ENCODE peak calls at places on chromosome 21, in nine cellular contexts. G, F, T, E, D, I, A, O and B are unnamed samples.

GRCh38 chr21:15908187-15908586 is 178.4 kb downstream of the USP25 start:
- DNase-seq in G (no peak), F (no peak), T (no peak), E (no peak), D (no peak), I (no peak), A (no peak), O (no peak), B (no peak)

GRCh38 chr21:28776251-28776650 is 216.4 kb downstream of the LTN1 start:
- DNase-seq in G (no peak), F (no peak), T (no peak), E (no peak), D (no peak), I (no peak), A (no peak), O (no peak), B (no peak)

GRCh38 chr21:26169061-26169610 is 1.4 kb downstream of the APP start:
- DNase-seq in G (peak; percentile 38), F (peak; percentile 53), T (peak; percentile 40), E (peak; percentile 51), D (peak; percentile 48), I (peak; percentile 78), A (peak; percentile 69), O (peak; percentile 59), B (peak; percentile 71)

GRCh38 chr21:39969691-39970364 is 102.6 kb downstream of the PCP4 start:
- DNase-seq in G (no peak), F (no peak), T (no peak), E (no peak), D (no peak), I (no peak), A (no peak), O (no peak), B (no peak)

GRCh38 chr21:33212159-33212851 is 17.4 kb upstream of the IFNAR2 start:
- DNase-seq in G (peak; percentile 25), F (no peak), T (no peak), E (no peak), D (peak; percentile 50), I (no peak), A (peak; percentile 42), O (no peak), B (peak; percentile 39)

GRCh38 chr21:15221799-15222386 is 157.1 kb upstream of the NRIP1 start:
- DNase-seq in G (no peak), F (no peak), T (no peak), E (no peak), D (peak; percentile 93), I (peak; percentile 90), A (peak; percentile 84), O (no peak), B (peak; percentile 92)

GRCh38 chr21:29018540-29018939 is 609 bp downstream of the RWDD2B start:
- DNase-seq in G (no peak), F (no peak), T (no peak), E (no peak), D (peak; percentile 57), I (no peak), A (no peak), O (no peak), B (no peak)

GRCh38 chr21:32475162-32475812 is 62.8 kb downstream of the EVA1C start:
- DNase-seq in G (no peak), F (no peak), T (no peak), E (no peak), D (no peak), I (no peak), A (no peak), O (no peak), B (no peak)

GRCh38 chr21:35521852-35522505 is 472.9 kb upstream of the RUNX1 start:
- DNase-seq in G (no peak), F (peak; percentile 10), T (no peak), E (no peak), D (no peak), I (no peak), A (no peak), O (no peak), B (no peak)

GRCh38 chr21:35520869-35521268 is 471.8 kb upstream of the RUNX1 start:
- DNase-seq in G (no peak), F (no peak), T (no peak), E (no peak), D (no peak), I (peak; percentile 66), A (no peak), O (no peak), B (no peak)

GRCh38 chr21:35520302-35520701 is 471.2 kb upstream of the RUNX1 start:
- DNase-seq in G (no peak), F (no peak), T (no peak), E (no peak), D (no peak), I (no peak), A (no peak), O (no peak), B (no peak)

GRCh38 chr21:35517848-35518247 is 468.7 kb upstream of the RUNX1 start:
- DNase-seq in G (no peak), F (no peak), T (no peak), E (no peak), D (no peak), I (no peak), A (no peak), O (no peak), B (no peak)

DNA sequence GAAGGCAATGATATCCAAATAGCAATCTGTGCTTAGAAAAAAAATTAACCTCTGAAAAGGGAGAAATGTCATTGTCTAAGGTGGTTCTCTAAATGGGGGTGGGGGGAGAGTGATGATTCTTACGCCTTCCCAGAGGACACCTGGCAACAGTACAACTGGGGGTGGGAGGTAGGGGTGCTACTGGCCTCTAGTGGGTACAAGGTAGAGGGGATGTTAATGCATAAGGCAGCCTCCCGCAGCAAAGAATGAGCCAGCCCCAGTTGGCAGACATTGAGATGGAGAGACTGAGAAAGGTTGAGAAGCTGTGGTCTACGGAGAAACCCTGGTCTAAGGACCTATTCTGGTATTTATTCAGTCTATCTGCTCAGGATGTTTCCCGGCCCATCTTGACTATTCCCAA is 472.2 kb upstream of the RUNX1 start:
- DNase-seq in G (no peak), F (no peak), T (no peak), E (no peak), D (no peak), I (peak; percentile 54), A (no peak), O (no peak), B (no peak)
- TF ChIP-seq CTCF in G (no peak), F (no peak), T (no peak), E (no peak), D (no peak), I (peak; percentile 51), A (no peak), O (no peak), B (no peak)

DNA sequence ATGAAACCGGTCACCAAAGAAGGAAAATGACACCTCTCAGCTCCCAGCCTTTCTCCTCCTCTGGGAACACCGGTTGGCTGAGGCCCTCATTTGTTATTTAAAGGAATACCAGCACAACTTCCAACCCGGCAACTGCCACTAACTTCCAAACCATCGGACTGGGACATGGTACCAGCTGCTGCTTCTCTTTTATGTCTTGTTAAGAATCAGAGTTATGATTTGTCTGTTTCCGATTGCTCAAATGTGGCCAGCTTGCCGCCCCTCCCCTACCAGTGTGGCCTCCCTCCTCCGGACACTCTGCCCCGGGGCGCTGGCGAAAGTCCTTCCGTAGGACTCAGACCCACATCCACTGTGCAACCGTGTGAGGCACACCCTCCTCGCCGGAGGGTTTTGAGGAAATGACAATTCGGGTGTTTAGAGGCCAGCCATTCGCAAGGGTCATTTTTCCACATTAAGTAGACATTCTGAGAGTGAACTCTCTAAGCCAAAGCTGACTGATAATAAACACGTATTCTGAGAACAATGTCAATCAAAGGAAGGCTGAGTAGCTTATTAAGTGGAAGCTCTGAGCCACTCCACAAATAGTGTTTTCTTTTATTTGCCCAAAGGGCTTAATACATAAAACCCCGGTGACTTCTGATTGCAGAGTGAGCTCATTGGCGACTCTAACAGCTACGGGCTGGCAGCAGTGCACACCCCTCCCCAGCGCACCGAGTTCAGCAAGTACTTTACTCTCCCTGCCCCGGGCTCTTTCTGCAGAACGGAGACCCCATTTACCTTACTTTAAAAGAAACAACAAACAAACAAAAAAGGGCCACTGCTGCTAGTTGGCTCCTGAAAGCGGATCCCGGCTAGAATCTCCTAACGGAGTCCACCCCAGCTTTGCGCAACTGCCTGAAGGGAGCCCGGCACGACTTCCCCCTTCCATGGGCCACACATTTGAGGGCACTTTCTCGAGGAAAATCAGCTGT is 5.4 kb downstream of the RIPK4 start:
- DNase-seq in G (no peak), F (peak; percentile 72), T (no peak), E (peak; percentile 77), D (peak; percentile 60), I (peak; percentile 72), A (peak; percentile 51), O (no peak), B (no peak)
- H3K4me3 ChIP-seq in G (no peak overlapping the region), F (peak overlapping the region; percentile 9), T (no peak overlapping the region), E (peak overlapping the region; percentile 25), D (peak overlapping the region; percentile 17), I (peak overlapping the region; percentile 79), A (peak overlapping the region; percentile 8), O (no peak overlapping the region), B (no peak overlapping the region)

DNA sequence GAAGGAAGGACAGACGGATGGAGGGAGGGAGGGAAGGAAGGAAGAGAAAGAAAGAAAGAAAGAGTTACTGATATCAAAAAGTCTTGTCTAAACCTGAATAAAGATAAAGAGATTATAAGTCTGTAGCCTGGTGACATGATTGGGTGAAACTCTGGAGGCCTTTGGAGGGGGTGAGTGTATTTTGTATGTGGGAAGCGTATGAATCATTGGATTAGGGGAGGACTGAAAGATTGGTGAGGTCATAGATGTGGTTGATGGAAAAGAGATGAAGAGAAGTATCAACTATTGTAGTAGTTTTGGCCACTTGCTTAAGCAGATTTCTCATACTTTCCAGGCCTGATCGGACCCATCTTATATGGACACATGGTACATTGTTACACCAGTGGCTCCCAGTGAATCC is 11.5 kb upstream of the KCNJ6 start:
- DNase-seq in G (no peak), F (no peak), T (no peak), E (no peak), D (no peak), I (no peak), A (no peak), O (no peak), B (no peak)
- H3K27ac ChIP-seq in G (no peak overlapping the region), F (no peak overlapping the region), T (no peak overlapping the region), E (no peak overlapping the region), D (no peak overlapping the region), I (no peak overlapping the region), A (no peak overlapping the region), O (no peak overlapping the region), B (no peak overlapping the region)

DNA sequence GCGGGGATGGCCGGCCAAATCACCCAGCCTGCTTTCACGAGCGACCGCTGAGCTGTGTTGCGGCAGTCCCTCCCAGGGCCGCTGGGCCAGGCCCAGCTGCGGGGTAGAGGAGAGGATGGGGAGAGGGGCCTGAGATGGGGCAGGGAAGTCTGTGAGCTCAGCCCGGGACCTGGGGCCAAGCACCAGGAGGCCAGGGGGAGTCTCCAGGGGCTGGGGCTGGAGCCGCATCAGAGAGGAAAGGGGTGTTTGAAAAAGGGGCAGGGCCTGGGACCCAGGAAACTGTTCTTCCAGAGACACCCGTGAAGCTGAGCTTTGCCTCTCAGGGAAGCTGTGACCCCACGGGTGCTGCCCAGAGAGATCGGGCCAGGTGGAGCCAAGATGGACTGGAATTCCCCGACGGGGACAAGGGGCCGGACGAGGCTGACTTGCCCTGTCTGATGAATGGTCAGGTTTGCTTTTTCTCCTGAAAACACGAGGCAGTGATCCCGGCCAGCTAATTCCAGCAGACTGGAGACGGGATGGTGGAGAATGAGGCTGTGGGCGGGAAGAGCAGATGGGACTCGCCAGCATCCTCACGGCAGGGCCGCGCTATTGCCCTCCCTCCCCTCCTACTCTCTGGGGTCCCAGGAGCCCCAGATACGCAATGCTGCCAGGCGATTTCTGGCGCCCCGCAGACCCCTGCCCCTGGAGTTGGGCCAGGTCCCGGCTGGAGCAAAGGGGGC is 40.3 kb upstream of the COL18A1 start:
- DNase-seq in G (no peak), F (no peak), T (peak; percentile 68), E (no peak), D (no peak), I (peak; percentile 69), A (no peak), O (no peak), B (no peak)
- TF ChIP-seq CTCF in G (no peak), F (no peak), T (no peak), E (no peak), D (no peak), I (no peak), A (no peak), O (no peak), B (no peak)